ENCODE peak calls at places on chromosomes 6 and 20, in nine cellular contexts. One of them, this sample, is unnamed.

GRCh38 chr6:158817298-158818007 is 1.7 kb downstream of the EZR start:
- DNase-seq in amniotic stem cell: no peak
- DNase-seq in GM12891: no peak
- DNase-seq in SW 1271: peak; percentile 25
- DNase-seq in SJCRH30: peak; percentile 13
- DNase-seq in NCI-H2081: no peak
- DNase-seq in mesendoderm: peak; percentile 92
- DNase-seq in CD8-positive, alpha-beta T cell: no peak
- DNase-seq in neural crest cell: no peak
- DNase-seq in this sample: peak; percentile 70

GRCh38 chr6:157539900-157540752 is 159.1 kb downstream of the ZDHHC14 start:
- DNase-seq in NCI-H2081: no peak
- DNase-seq in neural crest cell: no peak
- DNase-seq in GM12891: no peak
- DNase-seq in CD8-positive, alpha-beta T cell: no peak
- DNase-seq in SW 1271: no peak
- DNase-seq in mesendoderm: no peak
- DNase-seq in amniotic stem cell: no peak
- DNase-seq in SJCRH30: no peak
- DNase-seq in this sample: no peak

GRCh38 chr6:153553627-153554026 is 422.5 kb upstream of the RGS17 start:
- DNase-seq in NCI-H2081: peak; percentile 17
- DNase-seq in amniotic stem cell: no peak
- DNase-seq in CD8-positive, alpha-beta T cell: no peak
- DNase-seq in GM12891: no peak
- DNase-seq in SW 1271: peak; percentile 5
- DNase-seq in mesendoderm: peak; percentile 84
- DNase-seq in neural crest cell: no peak
- DNase-seq in SJCRH30: peak; percentile 71
- DNase-seq in this sample: no peak

GRCh38 chr6:38603966-38604365 is 35.8 kb downstream of the BTBD9 start:
- DNase-seq in mesendoderm: peak; percentile 4
- DNase-seq in SW 1271: no peak
- DNase-seq in amniotic stem cell: no peak
- DNase-seq in SJCRH30: no peak
- DNase-seq in GM12891: no peak
- DNase-seq in NCI-H2081: no peak
- DNase-seq in neural crest cell: no peak
- DNase-seq in CD8-positive, alpha-beta T cell: no peak
- DNase-seq in this sample: no peak

GRCh38 chr6:44341095-44341890 is 1.2 kb upstream of the SPATS1 start:
- DNase-seq in GM12891: no peak
- DNase-seq in amniotic stem cell: no peak
- DNase-seq in CD8-positive, alpha-beta T cell: no peak
- DNase-seq in neural crest cell: no peak
- DNase-seq in NCI-H2081: no peak
- DNase-seq in mesendoderm: no peak
- DNase-seq in SJCRH30: no peak
- DNase-seq in SW 1271: no peak
- DNase-seq in this sample: no peak

GRCh38 chr6:158452191-158452590 is 107.7 kb upstream of the TMEM181 start:
- DNase-seq in NCI-H2081: no peak
- DNase-seq in neural crest cell: no peak
- DNase-seq in amniotic stem cell: no peak
- DNase-seq in CD8-positive, alpha-beta T cell: no peak
- DNase-seq in SJCRH30: no peak
- DNase-seq in GM12891: no peak
- DNase-seq in mesendoderm: peak; percentile 76
- DNase-seq in SW 1271: no peak
- DNase-seq in this sample: no peak

GRCh38 chr6:80001337-80001736 is 3.1 kb upstream of the TTK start:
- DNase-seq in mesendoderm: no peak
- DNase-seq in SW 1271: no peak
- DNase-seq in SJCRH30: no peak
- DNase-seq in CD8-positive, alpha-beta T cell: no peak
- DNase-seq in amniotic stem cell: no peak
- DNase-seq in neural crest cell: no peak
- DNase-seq in GM12891: no peak
- DNase-seq in NCI-H2081: no peak
- DNase-seq in this sample: no peak

GRCh38 chr6:129419324-129419723 is 290.7 kb downstream of the ARHGAP18 start:
- DNase-seq in mesendoderm: no peak
- DNase-seq in GM12891: no peak
- DNase-seq in SW 1271: no peak
- DNase-seq in SJCRH30: no peak
- DNase-seq in CD8-positive, alpha-beta T cell: no peak
- DNase-seq in NCI-H2081: no peak
- DNase-seq in neural crest cell: no peak
- DNase-seq in amniotic stem cell: no peak
- DNase-seq in this sample: no peak

GRCh38 chr6:158793432-158793831 is 25.7 kb downstream of the EZR start:
- DNase-seq in amniotic stem cell: no peak
- DNase-seq in SW 1271: peak; percentile 18
- DNase-seq in SJCRH30: peak; percentile 29
- DNase-seq in GM12891: no peak
- DNase-seq in CD8-positive, alpha-beta T cell: no peak
- DNase-seq in mesendoderm: peak; percentile 85
- DNase-seq in NCI-H2081: no peak
- DNase-seq in neural crest cell: no peak
- DNase-seq in this sample: peak; percentile 11

GRCh38 chr6:56524891-56525703 is 117.6 kb downstream of the DST start:
- DNase-seq in CD8-positive, alpha-beta T cell: no peak
- DNase-seq in GM12891: no peak
- DNase-seq in amniotic stem cell: peak; percentile 81
- DNase-seq in SJCRH30: no peak
- DNase-seq in neural crest cell: no peak
- DNase-seq in SW 1271: no peak
- DNase-seq in NCI-H2081: no peak
- DNase-seq in mesendoderm: no peak
- DNase-seq in this sample: no peak

GRCh38 chr6:137339929-137340559 is 120.9 kb upstream of the IFNGR1 start:
- DNase-seq in mesendoderm: no peak
- DNase-seq in amniotic stem cell: no peak
- DNase-seq in SJCRH30: no peak
- DNase-seq in GM12891: no peak
- DNase-seq in CD8-positive, alpha-beta T cell: no peak
- DNase-seq in NCI-H2081: no peak
- DNase-seq in neural crest cell: no peak
- DNase-seq in SW 1271: no peak
- DNase-seq in this sample: no peak

GRCh38 chr6:22421187-22421586 is 124.4 kb upstream of the PRL start:
- DNase-seq in neural crest cell: no peak
- DNase-seq in NCI-H2081: no peak
- DNase-seq in mesendoderm: no peak
- DNase-seq in CD8-positive, alpha-beta T cell: no peak
- DNase-seq in GM12891: no peak
- DNase-seq in SW 1271: no peak
- DNase-seq in SJCRH30: no peak
- DNase-seq in amniotic stem cell: no peak
- DNase-seq in this sample: no peak

GRCh38 chr6:148577687-148578488 is 168.9 kb upstream of the UST start:
- DNase-seq in neural crest cell: peak; percentile 65
- DNase-seq in NCI-H2081: peak; percentile 29
- DNase-seq in CD8-positive, alpha-beta T cell: peak; percentile 9
- DNase-seq in GM12891: peak; percentile 53
- DNase-seq in SJCRH30: peak; percentile 88
- DNase-seq in mesendoderm: peak; percentile 95
- DNase-seq in SW 1271: peak; percentile 67
- DNase-seq in amniotic stem cell: peak; percentile 46
- DNase-seq in this sample: peak; percentile 89

GRCh38 chr6:122853259-122853995 is 64.4 kb downstream of the SMPDL3A start:
- DNase-seq in GM12891: no peak
- DNase-seq in NCI-H2081: no peak
- DNase-seq in SW 1271: no peak
- DNase-seq in SJCRH30: no peak
- DNase-seq in amniotic stem cell: no peak
- DNase-seq in CD8-positive, alpha-beta T cell: no peak
- DNase-seq in mesendoderm: no peak
- DNase-seq in neural crest cell: no peak
- DNase-seq in this sample: no peak

GRCh38 chr6:55734256-55734655 is 141.1 kb downstream of the BMP5 start:
- DNase-seq in SJCRH30: no peak
- DNase-seq in mesendoderm: no peak
- DNase-seq in GM12891: no peak
- DNase-seq in SW 1271: no peak
- DNase-seq in CD8-positive, alpha-beta T cell: no peak
- DNase-seq in neural crest cell: no peak
- DNase-seq in NCI-H2081: no peak
- DNase-seq in amniotic stem cell: no peak
- DNase-seq in this sample: no peak

GRCh38 chr20:63873477-63873971 is 8.5 kb downstream of the TPD52L2 start:
- DNase-seq in CD8-positive, alpha-beta T cell: no peak
- DNase-seq in SW 1271: peak; percentile 88
- DNase-seq in mesendoderm: no peak
- DNase-seq in amniotic stem cell: no peak
- DNase-seq in GM12891: no peak
- DNase-seq in NCI-H2081: no peak
- DNase-seq in neural crest cell: no peak
- DNase-seq in SJCRH30: no peak
- DNase-seq in this sample: no peak

GRCh38 chr6:90226257-90226656 is 70.4 kb downstream of the BACH2 start:
- DNase-seq in SW 1271: no peak
- DNase-seq in mesendoderm: peak; percentile 28
- DNase-seq in NCI-H2081: no peak
- DNase-seq in GM12891: no peak
- DNase-seq in SJCRH30: no peak
- DNase-seq in neural crest cell: no peak
- DNase-seq in CD8-positive, alpha-beta T cell: no peak
- DNase-seq in amniotic stem cell: no peak
- DNase-seq in this sample: no peak

GRCh38 chr6:3390698-3391097 is 66.2 kb downstream of the SLC22A23 start:
- DNase-seq in neural crest cell: no peak
- DNase-seq in SW 1271: no peak
- DNase-seq in amniotic stem cell: no peak
- DNase-seq in SJCRH30: no peak
- DNase-seq in CD8-positive, alpha-beta T cell: no peak
- DNase-seq in mesendoderm: no peak
- DNase-seq in GM12891: no peak
- DNase-seq in NCI-H2081: no peak
- DNase-seq in this sample: no peak

GRCh38 chr6:128508588-128509296 is 11.7 kb downstream of the PTPRK start:
- DNase-seq in SW 1271: peak; percentile 58
- DNase-seq in neural crest cell: no peak
- DNase-seq in amniotic stem cell: peak; percentile 65
- DNase-seq in SJCRH30: no peak
- DNase-seq in CD8-positive, alpha-beta T cell: no peak
- DNase-seq in GM12891: no peak
- DNase-seq in mesendoderm: no peak
- DNase-seq in NCI-H2081: no peak
- DNase-seq in this sample: no peak

GRCh38 chr20:59064214-59064722 is 21.7 kb upstream of the PRELID3B start:
- DNase-seq in amniotic stem cell: no peak
- DNase-seq in SW 1271: no peak
- DNase-seq in mesendoderm: no peak
- DNase-seq in SJCRH30: peak; percentile 45
- DNase-seq in NCI-H2081: no peak
- DNase-seq in GM12891: no peak
- DNase-seq in neural crest cell: no peak
- DNase-seq in CD8-positive, alpha-beta T cell: no peak
- DNase-seq in this sample: peak; percentile 89

GRCh38 chr20:56628015-56628872 is 862 bp upstream of the TFAP2C start:
- DNase-seq in GM12891: no peak
- DNase-seq in SW 1271: no peak
- DNase-seq in NCI-H2081: no peak
- DNase-seq in CD8-positive, alpha-beta T cell: no peak
- DNase-seq in SJCRH30: no peak
- DNase-seq in mesendoderm: peak; percentile 60
- DNase-seq in amniotic stem cell: no peak
- DNase-seq in neural crest cell: peak; percentile 23
- DNase-seq in this sample: no peak

GRCh38 chr6:163170294-163170883 is 244.1 kb upstream of the QKI start:
- DNase-seq in SJCRH30: peak; percentile 92
- DNase-seq in neural crest cell: no peak
- DNase-seq in amniotic stem cell: no peak
- DNase-seq in GM12891: peak; percentile 22
- DNase-seq in NCI-H2081: no peak
- DNase-seq in SW 1271: peak; percentile 22
- DNase-seq in CD8-positive, alpha-beta T cell: no peak
- DNase-seq in mesendoderm: peak; percentile 63
- DNase-seq in this sample: no peak

GRCh38 chr6:25417206-25417605 is 138.0 kb downstream of the CARMIL1 start:
- DNase-seq in neural crest cell: no peak
- DNase-seq in amniotic stem cell: no peak
- DNase-seq in SW 1271: no peak
- DNase-seq in mesendoderm: peak; percentile 26
- DNase-seq in CD8-positive, alpha-beta T cell: no peak
- DNase-seq in NCI-H2081: no peak
- DNase-seq in SJCRH30: no peak
- DNase-seq in GM12891: no peak
- DNase-seq in this sample: no peak

GRCh38 chr20:47795214-47795667 is 10.0 kb upstream of the SULF2 start:
- DNase-seq in amniotic stem cell: no peak
- DNase-seq in GM12891: no peak
- DNase-seq in SJCRH30: no peak
- DNase-seq in CD8-positive, alpha-beta T cell: no peak
- DNase-seq in NCI-H2081: no peak
- DNase-seq in mesendoderm: no peak
- DNase-seq in SW 1271: peak; percentile 20
- DNase-seq in neural crest cell: no peak
- DNase-seq in this sample: no peak

GRCh38 chr6:54194067-54194466 is 82.8 kb downstream of the MLIP start:
- DNase-seq in SW 1271: no peak
- DNase-seq in GM12891: no peak
- DNase-seq in NCI-H2081: no peak
- DNase-seq in mesendoderm: peak; percentile 77
- DNase-seq in amniotic stem cell: peak; percentile 8
- DNase-seq in SJCRH30: peak; percentile 21
- DNase-seq in CD8-positive, alpha-beta T cell: no peak
- DNase-seq in neural crest cell: no peak
- DNase-seq in this sample: no peak

This sample was measured in NCI-H146.